ENCODE peak calls at places on chromosomes 3 and 15, in eight cellular contexts. O is NCI-H1436 treated with DMSO at 0.1 percent for 48 hours, Z is body of pancreas, S is IMR-90, N is hepatic stellate cell, G is myocyte, K is HS-27A, V is sciatic nerve. W is an unnamed sample.

GRCh38 chr3:110677506-110677905 is 394.1 kb upstream of the NECTIN3 start:
- DNase-seq in O (no peak), Z (no peak), S (peak; percentile 25), N (no peak), G (peak; percentile 30), K (no peak), V (no peak), W (no peak)

GRCh38 chr15:90465140-90465929 is 64.4 kb upstream of the CRTC3 start:
- DNase-seq in O (no peak), Z (no peak), S (peak; percentile 81), N (peak; percentile 42), G (no peak), K (no peak), V (no peak), W (no peak)

GRCh38 chr15:95646484-95646883 is 684.0 kb upstream of the NR2F2 start:
- DNase-seq in O (no peak), Z (no peak), S (no peak), N (no peak), G (no peak), K (no peak), V (no peak), W (no peak)

GRCh38 chr3:110077093-110077492 is 739.7 kb upstream of the DPPA4 start:
- DNase-seq in O (no peak), Z (no peak), S (no peak), N (no peak), G (no peak), K (no peak), V (no peak), W (no peak)

GRCh38 chr3:38577089-38578080 is 72.1 kb downstream of the SCN5A start:
- DNase-seq in O (no peak), Z (no peak), S (no peak), N (no peak), G (no peak), K (no peak), V (no peak), W (no peak)

GRCh38 chr3:144636833-144637232 is 665.2 kb downstream of the DIPK2A start:
- DNase-seq in O (no peak), Z (no peak), S (no peak), N (no peak), G (peak; percentile 9), K (no peak), V (no peak), W (no peak)

GRCh38 chr3:149472393-149472792 is 2.1 kb upstream of the TM4SF4 start:
- DNase-seq in O (no peak), Z (no peak), S (peak; percentile 59), N (no peak), G (peak; percentile 95), K (no peak), V (no peak), W (no peak)

GRCh38 chr3:128605091-128606046 is 45.2 kb downstream of the RPN1 start:
- DNase-seq in O (no peak), Z (no peak), S (no peak), N (no peak), G (no peak), K (no peak), V (no peak), W (no peak)

GRCh38 chr3:73917643-73918042 is 292.9 kb upstream of the PDZRN3 start:
- DNase-seq in O (no peak), Z (no peak), S (no peak), N (no peak), G (no peak), K (no peak), V (no peak), W (no peak)

GRCh38 chr15:88040516-88040915 is 216.0 kb downstream of the NTRK3 start:
- DNase-seq in O (no peak), Z (no peak), S (no peak), N (no peak), G (no peak), K (no peak), V (no peak), W (no peak)

GRCh38 chr3:184710870-184711365 is 946 bp downstream of the MAGEF1 start:
- DNase-seq in O (no peak), Z (no peak), S (no peak), N (no peak), G (peak; percentile 46), K (no peak), V (no peak), W (no peak)

GRCh38 chr15:62112616-62113593 is 46.1 kb downstream of the C2CD4A start:
- DNase-seq in O (no peak), Z (peak; percentile 71), S (peak; percentile 81), N (peak; percentile 61), G (peak; percentile 84), K (no peak), V (no peak), W (no peak)

GRCh38 chr15:95129589-95129988 is 898.2 kb downstream of the MCTP2 start:
- DNase-seq in O (no peak), Z (no peak), S (peak; percentile 67), N (no peak), G (peak; percentile 44), K (no peak), V (peak; percentile 60), W (no peak)

GRCh38 chr3:149021830-149022229 is 30.5 kb downstream of the GYG1 start:
- DNase-seq in O (no peak), Z (no peak), S (no peak), N (no peak), G (no peak), K (no peak), V (no peak), W (no peak)

GRCh38 chr15:46126581-46126980 is 491.8 kb downstream of the SQOR start:
- DNase-seq in O (no peak), Z (no peak), S (peak; percentile 75), N (no peak), G (no peak), K (no peak), V (no peak), W (no peak)

GRCh38 chr15:60414016-60414682 is 16.4 kb upstream of the ANXA2 start:
- DNase-seq in O (no peak), Z (no peak), S (peak; percentile 78), N (no peak), G (peak; percentile 38), K (no peak), V (no peak), W (no peak)

GRCh38 chr3:107461721-107462120 is 61.0 kb upstream of the BBX start:
- DNase-seq in O (no peak), Z (no peak), S (no peak), N (no peak), G (no peak), K (no peak), V (no peak), W (no peak)

GRCh38 chr15:62612771-62613170 is 429.8 kb upstream of the TPM1 start:
- DNase-seq in O (no peak), Z (no peak), S (peak; percentile 42), N (no peak), G (no peak), K (no peak), V (no peak), W (no peak)

GRCh38 chr15:66706225-66706732 is 4.2 kb downstream of the SMAD6 start:
- DNase-seq in O (no peak), Z (peak; percentile 23), S (peak; percentile 35), N (no peak), G (no peak), K (no peak), V (peak; percentile 60), W (no peak)

GRCh38 chr3:27387625-27388024 is 18.4 kb upstream of the NEK10 start:
- DNase-seq in O (no peak), Z (no peak), S (peak; percentile 13), N (no peak), G (peak; percentile 53), K (no peak), V (no peak), W (no peak)

GRCh38 chr15:69522361-69522760 is 69.7 kb downstream of the RPLP1 start:
- DNase-seq in O (no peak), Z (no peak), S (no peak), N (no peak), G (no peak), K (no peak), V (peak; percentile 13), W (no peak)

GRCh38 chr3:124202754-124203153 is 210.8 kb upstream of the ROPN1 start:
- DNase-seq in O (no peak), Z (peak; percentile 18), S (no peak), N (no peak), G (no peak), K (no peak), V (no peak), W (no peak)

GRCh38 chr3:78343221-78343620 is 1303.3 kb downstream of the ROBO2 start:
- DNase-seq in O (no peak), Z (no peak), S (no peak), N (no peak), G (no peak), K (no peak), V (no peak), W (no peak)